ENCODE peak calls at places on chromosomes 4 and X, in seven cellular contexts. S is Karpas-422, H is ovary, Y is neural progenitor cell, Z is uterus, M is fibroblast of mammary gland, T is fibroblast of pulmonary artery. I is an unnamed sample.

GRCh38 chr4:21304061-21304541 is 603.8 kb downstream of the PACRGL start:
- DNase-seq in Z (no peak), M (no peak), S (no peak), Y (peak; percentile 77), H (peak; percentile 19), T (no peak), I (no peak)

GRCh38 chrX:154458954-154459829 is 1.1 kb downstream of the PLXNA3 start:
- DNase-seq in Y (peak; percentile 35), T (no peak), S (no peak), M (no peak), H (no peak), Z (no peak), I (no peak)

GRCh38 chrX:56729152-56729557 is at the start of gene NBDY:
- DNase-seq in H (peak; percentile 48), T (peak; percentile 57), M (peak; percentile 51), Z (peak; percentile 22), Y (peak; percentile 62), S (peak; percentile 76), I (peak; percentile 51)

GRCh38 chrX:103756736-103757135 is 19.9 kb upstream of the PLP1 start:
- DNase-seq in M (no peak), T (no peak), H (no peak), Z (no peak), Y (no peak), S (no peak), I (peak; percentile 58)

GRCh38 chrX:30015440-30015839 is 199.9 kb upstream of the MAGEB2 start:
- DNase-seq in Y (no peak), Z (no peak), M (no peak), H (no peak), T (no peak), S (no peak), I (no peak)

GRCh38 chr4:96301727-96302126 is 461.8 kb downstream of the PDHA2 start:
- DNase-seq in Z (no peak), S (no peak), M (no peak), Y (no peak), T (no peak), H (no peak), I (no peak)

GRCh38 chr4:18034099-18034498 is 12.5 kb upstream of the LCORL start:
- DNase-seq in Y (no peak), T (peak; percentile 20), S (no peak), Z (no peak), M (peak; percentile 60), H (no peak), I (no peak)

GRCh38 chr4:84681488-84682274 is 98.8 kb downstream of the CDS1 start:
- DNase-seq in Z (no peak), H (no peak), Y (peak; percentile 60), T (peak; percentile 71), S (no peak), M (peak; percentile 67), I (no peak)

DNA sequence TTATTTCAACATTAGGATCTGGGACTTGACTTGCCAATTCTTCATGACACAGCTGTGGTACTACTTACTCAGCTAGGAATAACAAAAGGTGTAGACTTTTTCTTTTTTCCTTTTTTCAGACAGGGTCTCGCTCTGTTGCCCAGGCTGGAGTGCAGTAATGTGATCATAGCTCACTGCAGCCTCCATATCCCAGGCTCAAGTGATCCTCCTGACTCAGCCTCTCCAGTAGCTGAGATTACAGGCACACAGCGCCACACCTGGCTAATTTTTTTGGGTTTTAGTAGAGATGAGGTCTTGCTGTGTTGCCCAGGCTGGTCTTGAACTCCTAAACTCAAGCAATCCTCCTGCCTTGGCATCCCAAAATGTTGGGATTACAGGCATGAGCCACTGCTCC is 16.3 kb downstream of the NOA1 start:
- DNase-seq in H (no peak), M (no peak), Y (no peak), Z (no peak), T (no peak), S (no peak), I (no peak)
- H3K4me3 ChIP-seq in H (no peak overlapping the region), M (no peak overlapping the region), Y (no peak overlapping the region), Z (no peak overlapping the region), T (no peak overlapping the region), S (no peak overlapping the region), I (no peak overlapping the region)

GRCh38 chrX:47217852-47218279 is 615 bp upstream of the CDK16 start:
- DNase-seq in T (peak; percentile 98), S (peak; percentile 100), H (peak; percentile 97), M (peak; percentile 99), Z (peak; percentile 99), Y (peak; percentile 100), I (peak; percentile 96)
- H3K4me3 ChIP-seq in T (peak overlapping the region; percentile 72), S (peak overlapping the region; percentile 72), H (peak overlapping the region; percentile 83), M (peak overlapping the region; percentile 77), Z (peak overlapping the region; percentile 87), Y (peak overlapping the region; percentile 60), I (peak overlapping the region; percentile 72)

GRCh38 chrX:16788477-16788876 is 2.2 kb downstream of the TXLNG start:
- DNase-seq in S (no peak), H (no peak), Y (no peak), T (peak; percentile 31), M (peak; percentile 74), Z (peak; percentile 41), I (no peak)
- H3K4me3 ChIP-seq in S (peak overlapping the region; percentile 79), H (no peak overlapping the region), Y (no peak overlapping the region), T (no peak overlapping the region), M (no peak overlapping the region), Z (no peak overlapping the region), I (no peak overlapping the region)

GRCh38 chrX:1656379-1656778 is 41.5 kb downstream of the ASMT start:
- DNase-seq in H (no peak), Z (no peak), S (peak; percentile 7), T (no peak), Y (no peak), M (no peak), I (no peak)

GRCh38 chrX:1658083-1658463 is 43.2 kb downstream of the ASMT start:
- DNase-seq in Y (peak; percentile 52), T (no peak), S (peak; percentile 68), M (no peak), H (no peak), Z (no peak), I (no peak)

GRCh38 chrX:1659664-1660461 is 45.0 kb downstream of the ASMT start:
- DNase-seq in S (no peak), M (no peak), H (no peak), Y (no peak), Z (no peak), T (no peak), I (no peak)

GRCh38 chrX:1661048-1661921 is 46.4 kb downstream of the ASMT start:
- DNase-seq in M (no peak), H (no peak), S (peak; percentile 99), T (no peak), Y (peak; percentile 80), Z (peak; percentile 21), I (peak; percentile 94)

GRCh38 chrX:1657367-1658082 is 42.7 kb downstream of the ASMT start:
- DNase-seq in S (peak; percentile 72), M (peak; percentile 18), Z (peak; percentile 23), T (peak; percentile 76), H (no peak), Y (peak; percentile 42), I (no peak)
- H3K4me3 ChIP-seq in S (peak overlapping the region; percentile 64), M (no peak overlapping the region), Z (no peak overlapping the region), T (peak overlapping the region; percentile 9), H (no peak overlapping the region), Y (no peak overlapping the region), I (peak overlapping the region; percentile 22)

DNA sequence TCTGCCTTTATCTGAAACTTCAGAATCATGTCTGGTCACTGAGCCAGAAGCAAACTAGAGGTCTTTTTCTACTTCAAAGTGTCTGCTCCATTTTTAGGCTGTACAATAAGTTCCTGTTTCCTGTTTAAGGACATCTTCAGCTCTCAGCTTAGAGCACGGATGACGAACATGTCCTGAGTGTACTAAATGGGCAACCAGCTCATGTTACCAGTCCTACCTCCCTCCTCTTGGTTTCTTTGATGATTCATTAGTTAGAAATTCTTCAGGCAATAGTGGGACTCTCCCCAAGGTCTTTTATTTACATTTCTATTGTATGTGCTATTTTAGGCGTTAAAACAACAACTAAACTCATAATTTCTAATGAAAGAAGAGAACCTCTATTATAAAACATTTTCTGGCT is 58.0 kb downstream of the ENPEP start:
- DNase-seq in S (peak; percentile 53), Z (no peak), Y (no peak), T (peak; percentile 98), M (peak; percentile 99), H (no peak), I (no peak)
- H3K4me3 ChIP-seq in S (no peak overlapping the region), Z (no peak overlapping the region), Y (no peak overlapping the region), T (no peak overlapping the region), M (no peak overlapping the region), H (no peak overlapping the region), I (no peak overlapping the region)

GRCh38 chr4:665381-665750 is 8.7 kb downstream of the ATP5ME start:
- DNase-seq in M (no peak), Z (no peak), T (no peak), H (peak; percentile 15), Y (no peak), S (no peak), I (no peak)
- H3K4me3 ChIP-seq in M (no peak overlapping the region), Z (no peak overlapping the region), T (no peak overlapping the region), H (no peak overlapping the region), Y (no peak overlapping the region), S (no peak overlapping the region), I (no peak overlapping the region)

I was measured in Jurkat, Clone E6-1.